ENCODE peak calls at places on chromosome 20, in nine cellular contexts. E is G401; Y is stimulated activated CD4-positive, alpha-beta T cell treated with anti-CD3 and anti-CD28 coated beads, Interleukin-12 subunit alpha, Interleukin-12 subunit beta, amount 100 ng/mL, for 4 hours; N is effector memory CD8-positive, alpha-beta T cell; S is mammary epithelial cell; L is ACHN; T is NCI-H2081; K is suprapubic skin; Z is mesendoderm. I is an unnamed sample.

GRCh38 chr20:63409834-63410435 is 48.8 kb upstream of the CHRNA4 start:
- DNase-seq in E (no peak), Y (no peak), N (no peak), S (no peak), L (no peak), T (no peak), K (no peak), Z (peak), I (no peak)

GRCh38 chr20:1871807-1872455 is 23.3 kb upstream of the SIRPA start:
- DNase-seq in E (no peak), Y (no peak), N (no peak), S (peak), L (no peak), T (no peak), K (no peak), Z (no peak), I (no peak)

GRCh38 chr20:3719046-3719445 is 6.6 kb upstream of the SIGLEC1 start:
- DNase-seq in E (no peak), Y (no peak), N (no peak), S (no peak), L (no peak), T (no peak), K (no peak), Z (no peak), I (no peak)

GRCh38 chr20:8640461-8640860 is 428.4 kb upstream of the PLCB4 start:
- DNase-seq in E (no peak), Y (no peak), N (no peak), S (no peak), L (no peak), T (no peak), K (no peak), Z (no peak), I (no peak)

GRCh38 chr20:35465976-35466375 is 10.6 kb downstream of the CEP250 start:
- DNase-seq in E (peak), Y (no peak), N (no peak), S (no peak), L (no peak), T (no peak), K (no peak), Z (no peak), I (no peak)

GRCh38 chr20:911882-912600 is 4.1 kb downstream of the ANGPT4 start:
- DNase-seq in E (no peak), Y (no peak), N (no peak), S (no peak), L (no peak), T (no peak), K (no peak), Z (peak), I (no peak)

GRCh38 chr20:4714818-4715217 is 6.9 kb upstream of the PRND start:
- DNase-seq in E (peak), Y (no peak), N (no peak), S (peak), L (no peak), T (no peak), K (no peak), Z (no peak), I (no peak)

GRCh38 chr20:17439897-17440296 is 91.3 kb downstream of the BFSP1 start:
- DNase-seq in E (no peak), Y (no peak), N (no peak), S (no peak), L (no peak), T (no peak), K (no peak), Z (peak), I (no peak)

GRCh38 chr20:48945840-48946514 is 24.5 kb downstream of the ARFGEF2 start:
- DNase-seq in E (no peak), Y (no peak), N (no peak), S (peak), L (no peak), T (no peak), K (no peak), Z (peak), I (no peak)

GRCh38 chr20:25148181-25148981 is 47.1 kb upstream of the ENTPD6 start:
- DNase-seq in E (peak), Y (peak), N (peak), S (no peak), L (no peak), T (no peak), K (no peak), Z (peak), I (peak)

GRCh38 chr20:64093013-64093503 is 8.9 kb upstream of the LKAAEAR1 start:
- DNase-seq in E (peak), Y (no peak), N (no peak), S (no peak), L (no peak), T (no peak), K (no peak), Z (peak), I (no peak)

GRCh38 chr20:51190783-51191180 is 167.9 kb upstream of the KCNG1 start:
- DNase-seq in E (peak), Y (no peak), N (no peak), S (peak), L (no peak), T (no peak), K (no peak), Z (no peak), I (no peak)

GRCh38 chr20:25258463-25258805 is 10.5 kb downstream of the PYGB start:
- DNase-seq in E (peak), Y (no peak), N (no peak), S (no peak), L (no peak), T (no peak), K (peak), Z (no peak), I (no peak)

GRCh38 chr20:24764825-24765224 is 184.2 kb upstream of the CST7 start:
- DNase-seq in E (no peak), Y (no peak), N (no peak), S (no peak), L (no peak), T (no peak), K (peak), Z (no peak), I (peak)

GRCh38 chr20:59564171-59564570 is 40.2 kb upstream of the PHACTR3 start:
- DNase-seq in E (no peak), Y (no peak), N (no peak), S (no peak), L (no peak), T (no peak), K (no peak), Z (no peak), I (no peak)

GRCh38 chr20:48789185-48789668 is 38.6 kb downstream of the PREX1 start:
- DNase-seq in E (no peak), Y (no peak), N (no peak), S (no peak), L (no peak), T (no peak), K (no peak), Z (no peak), I (no peak)

GRCh38 chr20:32580970-32581838 is 3.9 kb downstream of the NOL4L start:
- DNase-seq in E (no peak), Y (no peak), N (no peak), S (no peak), L (no peak), T (no peak), K (no peak), Z (no peak), I (no peak)

GRCh38 chr20:48467622-48468021 is 360.2 kb downstream of the PREX1 start:
- DNase-seq in E (no peak), Y (no peak), N (no peak), S (no peak), L (no peak), T (no peak), K (no peak), Z (peak), I (no peak)

GRCh38 chr20:47016068-47016664 is 121.5 kb downstream of the EYA2 start:
- DNase-seq in E (no peak), Y (no peak), N (no peak), S (no peak), L (no peak), T (no peak), K (no peak), Z (no peak), I (no peak)

GRCh38 chr20:45704969-45705637 is at the start of gene WFDC10B:
- DNase-seq in E (no peak), Y (no peak), N (no peak), S (peak), L (no peak), T (peak), K (no peak), Z (no peak), I (no peak)

GRCh38 chr20:31569163-31570020 is 35.7 kb upstream of the ID1 start:
- DNase-seq in E (peak), Y (peak), N (peak), S (peak), L (peak), T (peak), K (no peak), Z (peak), I (no peak)

GRCh38 chr20:63097336-63097831 is 90.6 kb upstream of the BHLHE23 start:
- DNase-seq in E (no peak), Y (no peak), N (no peak), S (no peak), L (no peak), T (no peak), K (peak), Z (no peak), I (no peak)

I was measured in coronary artery.